ENCODE peak calls at places on chromosome 19, in six cellular contexts. C is GM20000, N is T-cell, Y is anterior cingulate cortex, U is cardiac muscle cell, Q is NCI-H2029. J is an unnamed sample.

GRCh38 chr19:45601524-45602522 is at the start of gene GPR4:
- DNase-seq in C (peak), N (no peak), Y (no peak), U (peak), Q (no peak), J (no peak)

GRCh38 chr19:53908106-53908932 is 759 bp upstream of the CACNG7 start:
- DNase-seq in C (peak), N (peak), Y (peak), U (peak), Q (no peak), J (no peak)

GRCh38 chr19:1244693-1245451 is 3.3 kb downstream of the ATP5F1D start:
- DNase-seq in C (no peak), N (no peak), Y (peak), U (no peak), Q (no peak), J (no peak)

GRCh38 chr19:13981021-13981420 is 25.1 kb downstream of the RFX1 start:
- DNase-seq in C (no peak), N (no peak), Y (no peak), U (no peak), Q (no peak), J (no peak)

GRCh38 chr19:17052439-17052838 is 22.8 kb downstream of the HAUS8 start:
- DNase-seq in C (no peak), N (peak), Y (peak), U (peak), Q (no peak), J (no peak)

GRCh38 chr19:18366027-18366435 is 19.9 kb upstream of the GDF15 start:
- DNase-seq in C (no peak), N (no peak), Y (no peak), U (no peak), Q (no peak), J (no peak)

GRCh38 chr19:30144242-30144758 is 202.3 kb downstream of the URI1 start:
- DNase-seq in C (no peak), N (no peak), Y (no peak), U (no peak), Q (peak), J (no peak)

GRCh38 chr19:47495478-47496372 is 11.7 kb upstream of the KPTN start:
- DNase-seq in C (no peak), N (no peak), Y (no peak), U (no peak), Q (no peak), J (no peak)

GRCh38 chr19:55113570-55114039 is 3.8 kb downstream of the PPP1R12C start:
- DNase-seq in C (peak), N (no peak), Y (no peak), U (peak), Q (no peak), J (no peak)

J was measured in GDM1.